ENCODE peak calls at places on chromosome 10, in four cellular contexts. J is stomach, G is HepG2, O is transverse colon. U is an unnamed sample.

GRCh38 chr10:110686941-110687340 is 42.8 kb downstream of the RBM20 start:
- DNase-seq in J (no peak), G (no peak), O (no peak), U (no peak)

GRCh38 chr10:23399701-23400144 is 39.2 kb upstream of the OTUD1 start:
- DNase-seq in J (no peak), G (peak; percentile 6), O (no peak), U (no peak)

GRCh38 chr10:91925022-91925320 is 1.4 kb downstream of the BTAF1 start:
- DNase-seq in J (no peak), G (no peak), O (no peak), U (no peak)

GRCh38 chr10:77970869-77971803 is 44.6 kb upstream of the DLG5 start:
- DNase-seq in J (peak; percentile 74), G (peak; percentile 92), O (peak; percentile 65), U (no peak)

GRCh38 chr10:58299580-58299979 is 30.6 kb downstream of the CISD1 start:
- DNase-seq in J (peak; percentile 58), G (peak; percentile 71), O (peak; percentile 65), U (peak; percentile 61)

GRCh38 chr10:21534611-21535493 is 820 bp downstream of the MLLT10 start:
- DNase-seq in J (peak; percentile 48), G (peak; percentile 60), O (peak; percentile 68), U (peak; percentile 91)

GRCh38 chr10:93859049-93859655 is 34.6 kb upstream of the SLC35G1 start:
- DNase-seq in J (no peak), G (no peak), O (no peak), U (no peak)

GRCh38 chr10:120765241-120765803 is 85.8 kb upstream of the WDR11 start:
- DNase-seq in J (no peak), G (no peak), O (no peak), U (no peak)

GRCh38 chr10:121927361-121927840 is 430 bp downstream of the ATE1 start:
- DNase-seq in J (peak; percentile 59), G (peak; percentile 58), O (peak; percentile 73), U (peak; percentile 57)

GRCh38 chr10:4825868-4826787 is at the start of gene AKR1E2:
- DNase-seq in J (peak; percentile 84), G (no peak), O (peak; percentile 77), U (peak; percentile 96)

GRCh38 chr10:22486431-22486830 is 141.1 kb downstream of the SPAG6 start:
- DNase-seq in J (no peak), G (no peak), O (no peak), U (no peak)

GRCh38 chr10:59959619-59960018 is 53.3 kb upstream of the CCDC6 start:
- DNase-seq in J (no peak), G (no peak), O (no peak), U (no peak)

GRCh38 chr10:78774999-78775711 is 293.6 kb upstream of the ZMIZ1 start:
- DNase-seq in J (peak; percentile 54), G (peak; percentile 85), O (no peak), U (no peak)

GRCh38 chr10:103556383-103557007 is 63.0 kb downstream of the NEURL1 start:
- DNase-seq in J (no peak), G (no peak), O (no peak), U (no peak)

GRCh38 chr10:66822801-66823200 is 103.0 kb upstream of the LRRTM3 start:
- DNase-seq in J (no peak), G (no peak), O (peak; percentile 15), U (no peak)

GRCh38 chr10:47091421-47091820 is 180.2 kb downstream of the PTPN20 start:
- DNase-seq in J (no peak), G (no peak), O (no peak), U (no peak)

GRCh38 chr10:77289027-77289501 is 348.5 kb downstream of the KCNMA1 start:
- DNase-seq in J (no peak), G (no peak), O (no peak), U (no peak)

GRCh38 chr10:66941491-66941890 is 15.7 kb downstream of the LRRTM3 start:
- DNase-seq in J (no peak), G (no peak), O (no peak), U (peak; percentile 18)

GRCh38 chr10:43594944-43595589 is 11.2 kb upstream of the ZNF485 start:
- DNase-seq in J (peak; percentile 46), G (no peak), O (no peak), U (no peak)

GRCh38 chr10:93746844-93747284 is 10.9 kb upstream of the LGI1 start:
- DNase-seq in J (no peak), G (peak; percentile 38), O (peak; percentile 22), U (no peak)

GRCh38 chr10:114482915-114483314 is 78.6 kb upstream of the AFAP1L2 start:
- DNase-seq in J (no peak), G (no peak), O (no peak), U (peak; percentile 26)

GRCh38 chr10:103067484-103067883 is 125.6 kb downstream of the NT5C2 start:
- DNase-seq in J (no peak), G (no peak), O (no peak), U (no peak)

GRCh38 chr10:44316187-44316921 is 68.5 kb downstream of the CXCL12 start:
- DNase-seq in J (no peak), G (no peak), O (no peak), U (peak; percentile 23)

GRCh38 chr10:25059990-25060389 is 43.6 kb downstream of the THNSL1 start:
- DNase-seq in J (peak; percentile 82), G (peak; percentile 87), O (peak; percentile 65), U (peak; percentile 78)

GRCh38 chr10:88702848-88703597 is 3.0 kb upstream of the LIPK start:
- DNase-seq in J (peak; percentile 37), G (peak; percentile 72), O (peak; percentile 68), U (no peak)

GRCh38 chr10:75254739-75255138 is 19.0 kb upstream of the COMTD1 start:
- DNase-seq in J (no peak), G (no peak), O (no peak), U (no peak)

GRCh38 chr10:116888380-116889055 is 39.2 kb downstream of the ENO4 start:
- DNase-seq in J (peak; percentile 66), G (peak; percentile 4), O (peak; percentile 63), U (peak; percentile 80)
- TF ChIP-seq POLR2AphosphoS5 in J (no peak), G (no peak), O (no peak), U (no peak)

GRCh38 chr10:62047240-62047897 is 145.9 kb downstream of the ARID5B start:
- DNase-seq in J (no peak), G (no peak), O (no peak), U (no peak)

GRCh38 chr10:62047960-62048383 is 146.5 kb downstream of the ARID5B start:
- DNase-seq in J (no peak), G (peak; percentile 25), O (peak; percentile 44), U (peak; percentile 65)

GRCh38 chr10:62044569-62044968 is 143.1 kb downstream of the ARID5B start:
- DNase-seq in J (no peak), G (no peak), O (no peak), U (no peak)

GRCh38 chr10:62046522-62047239 is 145.2 kb downstream of the ARID5B start:
- DNase-seq in J (no peak), G (peak; percentile 67), O (no peak), U (no peak)

GRCh38 chr10:62045765-62046521 is 144.4 kb downstream of the ARID5B start:
- DNase-seq in J (no peak), G (peak; percentile 83), O (no peak), U (no peak)
- TF ChIP-seq EP300 in J (no peak), G (peak; percentile 37), O (peak; percentile 71), U (no peak)

DNA sequence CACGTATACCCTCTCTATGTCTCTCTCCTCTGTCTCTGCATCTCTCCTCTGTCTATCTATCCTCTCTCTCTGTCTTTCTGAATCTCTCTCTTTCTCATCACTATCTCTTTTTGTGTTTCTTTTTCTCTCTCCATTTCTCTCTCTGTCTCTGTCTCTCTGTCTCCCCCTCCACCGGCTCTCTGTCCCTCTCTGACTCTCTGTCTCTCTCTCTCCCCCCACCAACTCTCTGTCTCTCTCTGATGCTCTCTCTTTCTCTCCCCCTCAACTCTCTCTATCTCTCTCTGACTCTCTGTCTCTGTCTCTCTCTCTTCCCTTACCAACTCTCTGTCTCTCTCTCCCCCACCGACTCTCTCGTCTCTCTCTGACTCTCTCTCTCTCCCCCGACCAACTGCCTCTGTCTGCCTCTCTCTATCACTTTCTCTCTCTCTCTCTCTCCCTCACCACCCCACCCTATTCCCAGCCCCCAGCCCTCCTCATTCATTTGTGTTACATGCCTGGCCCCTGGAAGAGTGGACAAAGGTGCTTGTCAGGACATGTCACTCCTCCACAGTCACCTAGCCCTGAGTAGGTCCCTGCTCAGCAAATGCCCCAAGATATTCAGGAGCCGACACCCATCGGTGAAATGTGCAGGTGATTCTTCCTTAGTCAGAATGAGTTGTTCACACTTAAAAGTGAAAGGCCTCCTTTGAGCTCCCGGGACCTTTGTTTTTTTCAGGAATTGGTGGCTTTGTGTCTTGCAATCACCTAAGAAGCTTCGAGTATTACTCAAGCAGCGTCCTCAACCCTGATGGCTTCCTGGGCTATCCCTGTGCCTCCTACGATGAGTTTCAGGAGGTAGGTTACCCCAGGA is 13.6 kb downstream of the PNLIPRP2 start:
- DNase-seq in J (no peak), G (no peak), O (no peak), U (no peak)
- H3K4me1 ChIP-seq in J (no peaks in the 10 kb centered on the region), G (no peaks in the 10 kb centered on the region), O (no peaks in the 10 kb centered on the region), U (no peaks in the 10 kb centered on the region)

DNA sequence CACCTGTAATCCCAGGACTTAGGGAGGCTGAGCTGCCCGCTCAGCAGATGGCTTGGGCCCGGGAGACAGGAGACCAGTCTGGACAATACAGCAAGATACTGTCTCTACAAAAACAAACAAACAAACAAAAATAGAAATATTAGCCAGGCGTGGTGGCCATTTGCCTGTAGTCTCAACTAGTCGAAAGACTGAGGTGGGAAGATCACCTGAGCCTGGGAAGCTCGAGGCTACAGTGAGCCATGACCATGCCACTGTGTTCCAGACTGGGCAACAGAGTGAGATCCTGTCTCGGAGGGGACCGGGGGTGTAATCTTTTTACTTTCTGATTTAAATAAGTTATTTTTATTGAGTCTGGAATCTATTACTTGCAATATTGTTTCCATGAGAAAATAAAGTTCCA is 274.6 kb downstream of the PARD3 start:
- DNase-seq in J (no peak), G (no peak), O (no peak), U (no peak)
- TF ChIP-seq POLR2AphosphoS5 in J (no peak), G (no peak), O (no peak), U (no peak)

GRCh38 chr10:1148855-1149620 is 92.9 kb downstream of the WDR37 start:
- DNase-seq in J (peak; percentile 17), G (no peak), O (no peak), U (no peak)

GRCh38 chr10:1147810-1148209 is 91.6 kb downstream of the WDR37 start:
- DNase-seq in J (no peak), G (no peak), O (no peak), U (no peak)

GRCh38 chr10:1150638-1150955 is 94.4 kb downstream of the WDR37 start:
- DNase-seq in J (peak; percentile 14), G (no peak), O (no peak), U (no peak)

GRCh38 chr10:1151071-1152033 is 95.2 kb downstream of the WDR37 start:
- DNase-seq in J (peak; percentile 16), G (no peak), O (no peak), U (no peak)

DNA sequence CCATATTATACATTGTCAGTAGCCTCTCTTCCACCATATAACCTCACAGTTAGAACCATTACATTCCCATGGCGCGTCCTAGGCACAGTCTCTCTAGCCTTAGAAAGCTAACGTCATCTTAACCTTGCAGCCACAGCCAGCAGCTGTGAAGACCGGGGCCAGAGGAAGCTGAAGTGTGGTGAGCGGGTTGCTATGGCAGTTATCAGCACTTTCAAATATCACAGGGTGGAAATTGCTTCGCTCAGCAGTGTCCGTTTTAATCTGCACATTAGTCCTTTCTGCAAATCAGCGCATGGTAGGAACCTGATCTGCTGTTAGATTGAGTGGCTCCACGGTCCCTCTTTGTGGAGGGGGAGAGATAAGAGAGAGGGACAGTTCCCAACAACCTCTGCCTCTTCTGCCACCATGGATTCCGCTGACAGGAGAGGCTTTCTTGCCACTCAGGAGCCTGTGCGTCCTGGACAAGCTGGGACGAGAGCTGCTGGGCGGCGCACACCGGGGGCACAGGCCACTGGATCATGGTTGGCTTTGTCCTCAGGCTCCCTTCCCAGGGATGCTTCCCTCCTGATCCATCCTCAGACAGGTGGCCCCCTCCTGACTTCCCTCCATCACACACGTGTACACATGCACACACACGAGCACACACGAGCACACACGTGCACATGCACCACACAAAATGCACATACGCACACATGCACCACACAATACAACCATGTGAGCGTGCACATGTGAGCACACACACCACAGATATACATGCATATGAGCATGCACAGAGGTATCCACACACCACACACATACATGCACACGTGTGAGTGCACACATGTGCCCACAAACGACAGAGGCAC is 93.8 kb downstream of the WDR37 start:
- DNase-seq in J (peak; percentile 36), G (no peak), O (peak; percentile 18), U (peak; percentile 47)
- TF ChIP-seq EP300 in J (no peak), G (no peak), O (no peak), U (no peak)